ENCODE peak calls at places on chromosome 18, in four cellular contexts. U, I, F and P are unnamed samples.

GRCh38 chr18:42222557-42222956 is 267.5 kb downstream of the PIK3C3 start:
- DNase-seq in F (no peak), U (no peak), I (no peak), P (no peak)

GRCh38 chr18:8536226-8536625 is 73.0 kb upstream of the RAB12 start:
- DNase-seq in I (peak; percentile 45), F (no peak), U (no peak), P (no peak)

GRCh38 chr18:75226301-75226955 is 15.8 kb downstream of the TSHZ1 start:
- DNase-seq in I (no peak), F (peak; percentile 66), U (peak; percentile 52), P (peak; percentile 72)

GRCh38 chr18:68275616-68276015 is 439.3 kb downstream of the TMX3 start:
- DNase-seq in F (no peak), I (no peak), U (no peak), P (no peak)

GRCh38 chr18:73741946-73742345 is 405.7 kb downstream of the FBXO15 start:
- DNase-seq in I (no peak), F (no peak), U (no peak), P (no peak)

GRCh38 chr18:11112218-11112750 is 37.1 kb downstream of the PIEZO2 start:
- DNase-seq in U (no peak), I (no peak), F (no peak), P (no peak)

GRCh38 chr18:59228361-59228760 is 8.4 kb downstream of the GRP start:
- DNase-seq in F (no peak), U (no peak), I (no peak), P (no peak)

GRCh38 chr18:77052297-77052645 is 80.3 kb downstream of the MBP start:
- DNase-seq in U (no peak), I (no peak), F (no peak), P (no peak)

GRCh38 chr18:70072678-70073077 is 125.0 kb upstream of the CD226 start:
- DNase-seq in F (peak; percentile 55), U (no peak), I (no peak), P (no peak)

GRCh38 chr18:7603259-7604000 is 36.3 kb downstream of the PTPRM start:
- DNase-seq in I (no peak), F (no peak), U (no peak), P (no peak)

GRCh38 chr18:57846258-57846657 is 43.1 kb upstream of the ATP8B1 start:
- DNase-seq in U (no peak), I (no peak), F (peak; percentile 86), P (no peak)

GRCh38 chr18:72056171-72056570 is 488.0 kb downstream of the CBLN2 start:
- DNase-seq in I (no peak), U (no peak), F (no peak), P (no peak)

GRCh38 chr18:43129946-43130523 is 14.6 kb upstream of the RIT2 start:
- DNase-seq in U (no peak), F (peak; percentile 1), I (no peak), P (no peak)

GRCh38 chr18:12811191-12811950 is 72.7 kb downstream of the PTPN2 start:
- DNase-seq in U (no peak), F (no peak), I (no peak), P (no peak)

GRCh38 chr18:51137051-51137729 is 60.3 kb downstream of the MEX3C start:
- DNase-seq in F (no peak), I (no peak), U (no peak), P (no peak)

GRCh38 chr18:76943542-76944339 is 121.4 kb downstream of the ZNF236 start:
- DNase-seq in I (no peak), U (no peak), F (no peak), P (no peak)

GRCh38 chr18:46134920-46135675 is 30.9 kb downstream of the HAUS1 start:
- DNase-seq in U (no peak), I (no peak), F (no peak), P (no peak)
- H3K27ac ChIP-seq in U (no peak overlapping the region), I (no peak overlapping the region), F (no peak overlapping the region), P (no peak overlapping the region)

GRCh38 chr18:79445221-79445620 is 49.5 kb downstream of the NFATC1 start:
- DNase-seq in F (no peak), U (no peak), I (no peak), P (no peak)
- H3K27ac ChIP-seq in F (no peak overlapping the region), U (no peak overlapping the region), I (no peak overlapping the region), P (no peak overlapping the region)

GRCh38 chr18:23575309-23575651 is 11.0 kb downstream of the NPC1 start:
- DNase-seq in U (no peak), F (no peak), I (no peak), P (no peak)
- H3K27ac ChIP-seq in U (peak overlapping the region; percentile 63), F (no peak overlapping the region), I (no peak overlapping the region), P (peak overlapping the region; percentile 82)

GRCh38 chr18:9848170-9848854 is 37.5 kb upstream of the TXNDC2 start:
- DNase-seq in F (no peak), U (no peak), I (no peak), P (no peak)
- H3K27ac ChIP-seq in F (no peak overlapping the region), U (no peak overlapping the region), I (no peak overlapping the region), P (peak overlapping the region; percentile 85)

GRCh38 chr18:32280911-32281310 is 91.1 kb downstream of the MEP1B start:
- DNase-seq in U (no peak), I (no peak), F (no peak), P (no peak)
- H3K27ac ChIP-seq in U (no peak overlapping the region), I (no peak overlapping the region), F (no peak overlapping the region), P (no peak overlapping the region)